ENCODE peak calls at places on chromosomes 6 and 20, in seven cellular contexts. B is DND-41, V is cardiac muscle cell, I is esophagus muscularis mucosa, Z is RWPE1, C is adrenal gland, F is psoas muscle. H is an unnamed sample.

GRCh38 chr20:44019638-44020335 is 105.1 kb downstream of the TOX2 start:
- DNase-seq in B (peak; percentile 87), V (peak; percentile 42), I (no peak), Z (no peak), C (no peak), F (peak; percentile 64), H (no peak)

GRCh38 chr6:148304976-148305375 is 37.7 kb upstream of the SASH1 start:
- DNase-seq in B (no peak), V (peak; percentile 57), I (no peak), Z (no peak), C (no peak), F (no peak), H (no peak)

GRCh38 chr20:6416371-6416770 is 293.5 kb upstream of the FERMT1 start:
- DNase-seq in B (no peak), V (no peak), I (no peak), Z (no peak), C (no peak), F (no peak), H (no peak)

GRCh38 chr6:90820436-90820835 is 233.6 kb upstream of the MAP3K7 start:
- DNase-seq in B (no peak), V (no peak), I (no peak), Z (peak; percentile 20), C (no peak), F (no peak), H (no peak)

GRCh38 chr6:112286010-112286409 is 31.6 kb upstream of the LAMA4 start:
- DNase-seq in B (peak; percentile 57), V (no peak), I (no peak), Z (no peak), C (no peak), F (no peak), H (no peak)

GRCh38 chr6:87473419-87473903 is 687 bp downstream of the SLC35A1 start:
- DNase-seq in B (peak; percentile 58), V (peak; percentile 61), I (no peak), Z (peak; percentile 63), C (no peak), F (no peak), H (no peak)

GRCh38 chr20:23367770-23368169 is 5.8 kb downstream of the GZF1 start:
- DNase-seq in B (no peak), V (no peak), I (no peak), Z (peak; percentile 74), C (no peak), F (no peak), H (no peak)

GRCh38 chr20:19071442-19071717 is 141.1 kb upstream of the SLC24A3 start:
- DNase-seq in B (no peak), V (no peak), I (no peak), Z (no peak), C (no peak), F (no peak), H (no peak)

GRCh38 chr20:43923322-43923721 is 8.7 kb downstream of the TOX2 start:
- DNase-seq in B (no peak), V (no peak), I (no peak), Z (no peak), C (no peak), F (no peak), H (no peak)

GRCh38 chr20:34621383-34622367 is 55.2 kb downstream of the PIGU start:
- DNase-seq in B (no peak), V (peak; percentile 47), I (no peak), Z (peak; percentile 83), C (no peak), F (no peak), H (no peak)

GRCh38 chr6:43510827-43511163 is 649 bp upstream of the LRRC73 start:
- DNase-seq in B (no peak), V (no peak), I (no peak), Z (no peak), C (no peak), F (no peak), H (no peak)

GRCh38 chr6:17358515-17358914 is 34.9 kb upstream of the CAP2 start:
- DNase-seq in B (no peak), V (no peak), I (no peak), Z (no peak), C (no peak), F (no peak), H (no peak)

GRCh38 chr6:139376604-139377218 is 2.3 kb upstream of the CITED2 start:
- DNase-seq in B (no peak), V (peak; percentile 78), I (peak; percentile 91), Z (peak; percentile 50), C (peak; percentile 83), F (peak; percentile 56), H (peak; percentile 84)

GRCh38 chr6:85452441-85452881 is 2.6 kb downstream of the NT5E start:
- DNase-seq in B (no peak), V (peak; percentile 51), I (no peak), Z (no peak), C (no peak), F (no peak), H (no peak)

GRCh38 chr6:169866668-169867521 is 115.5 kb downstream of the ERMARD start:
- DNase-seq in B (no peak), V (no peak), I (no peak), Z (no peak), C (no peak), F (no peak), H (no peak)

GRCh38 chr20:39421571-39422099 is 459.5 kb downstream of the DHX35 start:
- DNase-seq in B (no peak), V (no peak), I (no peak), Z (no peak), C (no peak), F (no peak), H (no peak)

GRCh38 chr6:163579880-163580295 is 165.4 kb downstream of the QKI start:
- DNase-seq in B (no peak), V (no peak), I (no peak), Z (no peak), C (no peak), F (no peak), H (peak; percentile 62)

GRCh38 chr20:37841991-37842390 is 60.9 kb upstream of the VSTM2L start:
- DNase-seq in B (no peak), V (no peak), I (no peak), Z (no peak), C (no peak), F (no peak), H (no peak)

GRCh38 chr20:1338801-1339200 is 9.9 kb upstream of the SDCBP2 start:
- DNase-seq in B (peak; percentile 1), V (no peak), I (peak; percentile 34), Z (no peak), C (no peak), F (no peak), H (no peak)

GRCh38 chr6:17204548-17204947 is 76.6 kb upstream of the RBM24 start:
- DNase-seq in B (no peak), V (no peak), I (no peak), Z (no peak), C (no peak), F (no peak), H (no peak)

GRCh38 chr6:50850223-50850751 is 31.6 kb downstream of the TFAP2B start:
- DNase-seq in B (no peak), V (no peak), I (no peak), Z (no peak), C (peak; percentile 38), F (no peak), H (no peak)

GRCh38 chr6:68211242-68211795 is 423.8 kb upstream of the ADGRB3 start:
- DNase-seq in B (no peak), V (peak; percentile 29), I (no peak), Z (no peak), C (no peak), F (no peak), H (no peak)

GRCh38 chr6:3410385-3411360 is 46.2 kb downstream of the SLC22A23 start:
- DNase-seq in B (peak; percentile 59), V (peak; percentile 75), I (no peak), Z (no peak), C (peak; percentile 51), F (peak; percentile 57), H (peak; percentile 18)

GRCh38 chr6:138007014-138007472 is 100.2 kb downstream of the PERP start:
- DNase-seq in B (peak; percentile 35), V (peak; percentile 28), I (no peak), Z (peak; percentile 36), C (no peak), F (no peak), H (no peak)

GRCh38 chr6:121247386-121247785 is 86.9 kb downstream of the TBC1D32 start:
- DNase-seq in B (no peak), V (peak; percentile 40), I (no peak), Z (no peak), C (no peak), F (no peak), H (no peak)

GRCh38 chr6:89184344-89184743 is 32.8 kb downstream of the GABRR1 start:
- DNase-seq in B (no peak), V (no peak), I (no peak), Z (no peak), C (no peak), F (peak; percentile 42), H (no peak)
- H3K27ac ChIP-seq in B (no peak overlapping the region), V (no peak overlapping the region), I (no peak overlapping the region), Z (no peak overlapping the region), C (no peak overlapping the region), F (no peak overlapping the region), H (no peak overlapping the region)

DNA sequence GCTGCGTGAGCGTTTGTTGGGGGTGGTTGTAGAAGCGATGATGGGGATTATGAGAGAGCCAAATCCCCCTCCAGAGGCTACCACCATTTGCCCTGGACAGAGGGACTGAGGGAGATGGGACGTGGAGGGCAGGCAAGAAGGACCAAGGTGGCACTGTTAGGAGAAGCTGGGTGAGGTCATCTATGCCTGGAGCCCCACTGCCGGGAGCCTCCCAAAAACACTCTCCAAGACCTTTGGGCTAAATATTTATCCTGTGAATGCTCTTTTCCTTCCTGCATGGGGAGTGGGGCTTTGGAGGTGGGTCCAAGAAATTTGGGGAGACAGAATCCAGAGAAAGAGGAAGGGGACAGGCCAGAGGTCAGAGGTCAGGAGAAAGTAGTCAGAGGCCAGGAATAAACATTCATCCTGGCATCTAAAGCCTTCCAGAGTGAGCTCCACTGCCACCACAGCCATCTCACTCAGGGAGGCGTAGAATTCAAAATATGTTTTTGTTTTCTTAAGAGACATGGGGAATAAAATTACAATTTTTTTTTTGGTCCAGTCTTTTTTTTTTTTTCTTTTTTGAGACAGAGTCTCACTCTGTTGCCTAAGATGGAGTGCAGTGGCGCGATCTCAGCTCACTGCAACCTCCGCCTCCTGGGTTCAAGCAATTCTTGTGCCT is 17.8 kb upstream of the PTGIS start:
- DNase-seq in B (no peak), V (no peak), I (no peak), Z (no peak), C (no peak), F (no peak), H (no peak)
- H3K27ac ChIP-seq in B (no peak overlapping the region), V (no peak overlapping the region), I (peak overlapping the region; percentile 80), Z (no peak overlapping the region), C (no peak overlapping the region), F (no peak overlapping the region), H (no peak overlapping the region)

GRCh38 chr6:33411632-33412005 is 805 bp downstream of the PHF1 start:
- DNase-seq in B (no peak), V (no peak), I (no peak), Z (no peak), C (no peak), F (no peak), H (no peak)
- H3K27ac ChIP-seq in B (peak overlapping the region; percentile 95), V (peak overlapping the region; percentile 95), I (peak overlapping the region; percentile 100), Z (peak overlapping the region; percentile 93), C (peak overlapping the region; percentile 100), F (peak overlapping the region; percentile 99), H (peak overlapping the region; percentile 99)

DNA sequence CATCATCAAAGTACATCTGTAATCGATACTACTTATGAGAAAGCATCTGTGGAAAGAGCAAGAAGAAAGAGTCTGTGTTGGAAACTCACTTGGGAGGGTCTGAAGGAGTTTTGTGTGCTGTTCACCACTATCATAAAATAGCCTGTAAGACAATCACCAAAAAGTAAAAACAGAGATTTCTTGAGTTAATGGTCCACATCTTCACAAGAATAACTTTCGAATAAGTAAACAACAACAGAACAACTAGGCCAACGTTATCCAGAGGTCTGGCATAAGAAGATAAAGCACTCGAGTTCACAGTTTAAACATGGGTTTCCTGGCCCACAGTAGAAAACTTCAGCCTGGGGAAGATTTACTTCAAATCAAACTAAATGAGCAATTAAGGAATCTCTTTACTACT is 47.9 kb downstream of the EPB41L2 start:
- DNase-seq in B (no peak), V (no peak), I (no peak), Z (no peak), C (no peak), F (no peak), H (no peak)
- H3K27ac ChIP-seq in B (no peak overlapping the region), V (no peak overlapping the region), I (peak overlapping the region; percentile 56), Z (no peak overlapping the region), C (peak overlapping the region; percentile 37), F (no peak overlapping the region), H (peak overlapping the region; percentile 37)